ENCODE peak calls at places on chromosomes 16 and 17, in ten cellular contexts. One of them, this sample, is unnamed.

GRCh38 chr16:88753600-88753999 is 31.4 kb downstream of the PIEZO1 start:
- DNase-seq in NCI-H1694: no peak
- DNase-seq in SW 1271: no peak
- DNase-seq in stimulated activated CD8-positive, alpha-beta memory T cell treated with anti-CD3 and anti-CD28 coated beads, Interleukin-2, amount 100 ng/mL, for 1 hour: no peak
- DNase-seq in adipocyte: no peak
- DNase-seq in stomach: no peak
- DNase-seq in brain microvascular endothelial cell: no peak
- DNase-seq in RCC 7860: no peak
- DNase-seq in GM03348: no peak
- DNase-seq in HEK293T: no peak
- DNase-seq in this sample: no peak

GRCh38 chr16:89012622-89012995 is 35.6 kb upstream of the CBFA2T3 start:
- DNase-seq in brain microvascular endothelial cell: no peak
- DNase-seq in GM03348: no peak
- DNase-seq in SW 1271: no peak
- DNase-seq in NCI-H1694: no peak
- DNase-seq in stomach: no peak
- DNase-seq in HEK293T: no peak
- DNase-seq in adipocyte: no peak
- DNase-seq in RCC 7860: no peak
- DNase-seq in stimulated activated CD8-positive, alpha-beta memory T cell treated with anti-CD3 and anti-CD28 coated beads, Interleukin-2, amount 100 ng/mL, for 1 hour: no peak
- DNase-seq in this sample: no peak

GRCh38 chr17:43314582-43314981 is 80.8 kb upstream of the RNU2-1 start:
- DNase-seq in stimulated activated CD8-positive, alpha-beta memory T cell treated with anti-CD3 and anti-CD28 coated beads, Interleukin-2, amount 100 ng/mL, for 1 hour: no peak
- DNase-seq in GM03348: no peak
- DNase-seq in brain microvascular endothelial cell: no peak
- DNase-seq in adipocyte: no peak
- DNase-seq in NCI-H1694: no peak
- DNase-seq in RCC 7860: no peak
- DNase-seq in SW 1271: no peak
- DNase-seq in stomach: no peak
- DNase-seq in HEK293T: no peak
- DNase-seq in this sample: no peak

GRCh38 chr16:89199241-89200123 is 855 bp downstream of the SLC22A31 start:
- DNase-seq in HEK293T: no peak
- DNase-seq in stimulated activated CD8-positive, alpha-beta memory T cell treated with anti-CD3 and anti-CD28 coated beads, Interleukin-2, amount 100 ng/mL, for 1 hour: no peak
- DNase-seq in adipocyte: no peak
- DNase-seq in stomach: no peak
- DNase-seq in brain microvascular endothelial cell: no peak
- DNase-seq in GM03348: no peak
- DNase-seq in RCC 7860: no peak
- DNase-seq in NCI-H1694: no peak
- DNase-seq in SW 1271: no peak
- DNase-seq in this sample: no peak

GRCh38 chr16:10738231-10739077 is 5.2 kb upstream of the NUBP1 start:
- DNase-seq in brain microvascular endothelial cell: peak; percentile 81
- DNase-seq in GM03348: peak; percentile 28
- DNase-seq in stimulated activated CD8-positive, alpha-beta memory T cell treated with anti-CD3 and anti-CD28 coated beads, Interleukin-2, amount 100 ng/mL, for 1 hour: no peak
- DNase-seq in adipocyte: peak; percentile 59
- DNase-seq in stomach: peak; percentile 48
- DNase-seq in RCC 7860: peak; percentile 89
- DNase-seq in HEK293T: no peak
- DNase-seq in NCI-H1694: no peak
- DNase-seq in SW 1271: peak; percentile 57
- DNase-seq in this sample: peak; percentile 77

GRCh38 chr17:6044261-6044660 is 25.9 kb upstream of the WSCD1 start:
- DNase-seq in stimulated activated CD8-positive, alpha-beta memory T cell treated with anti-CD3 and anti-CD28 coated beads, Interleukin-2, amount 100 ng/mL, for 1 hour: no peak
- DNase-seq in brain microvascular endothelial cell: no peak
- DNase-seq in stomach: no peak
- DNase-seq in GM03348: no peak
- DNase-seq in NCI-H1694: no peak
- DNase-seq in SW 1271: no peak
- DNase-seq in RCC 7860: no peak
- DNase-seq in HEK293T: no peak
- DNase-seq in adipocyte: no peak
- DNase-seq in this sample: no peak

GRCh38 chr17:50257574-50258224 is 16.6 kb upstream of the TMEM92 start:
- DNase-seq in stomach: no peak
- DNase-seq in brain microvascular endothelial cell: no peak
- DNase-seq in SW 1271: no peak
- DNase-seq in RCC 7860: no peak
- DNase-seq in NCI-H1694: no peak
- DNase-seq in adipocyte: no peak
- DNase-seq in GM03348: no peak
- DNase-seq in stimulated activated CD8-positive, alpha-beta memory T cell treated with anti-CD3 and anti-CD28 coated beads, Interleukin-2, amount 100 ng/mL, for 1 hour: no peak
- DNase-seq in HEK293T: peak; percentile 6
- DNase-seq in this sample: no peak

GRCh38 chr16:67873435-67874146 is 739 bp downstream of the EDC4 start:
- DNase-seq in GM03348: peak; percentile 41
- DNase-seq in HEK293T: no peak
- DNase-seq in SW 1271: no peak
- DNase-seq in RCC 7860: no peak
- DNase-seq in NCI-H1694: no peak
- DNase-seq in stomach: no peak
- DNase-seq in brain microvascular endothelial cell: no peak
- DNase-seq in adipocyte: peak; percentile 50
- DNase-seq in stimulated activated CD8-positive, alpha-beta memory T cell treated with anti-CD3 and anti-CD28 coated beads, Interleukin-2, amount 100 ng/mL, for 1 hour: no peak
- DNase-seq in this sample: no peak

GRCh38 chr17:57085448-57086068 is 512 bp downstream of the AKAP1 start:
- DNase-seq in adipocyte: peak; percentile 81
- DNase-seq in brain microvascular endothelial cell: no peak
- DNase-seq in NCI-H1694: no peak
- DNase-seq in RCC 7860: no peak
- DNase-seq in stomach: peak; percentile 80
- DNase-seq in SW 1271: peak; percentile 42
- DNase-seq in stimulated activated CD8-positive, alpha-beta memory T cell treated with anti-CD3 and anti-CD28 coated beads, Interleukin-2, amount 100 ng/mL, for 1 hour: peak; percentile 19
- DNase-seq in GM03348: peak; percentile 80
- DNase-seq in HEK293T: peak; percentile 71
- DNase-seq in this sample: no peak

GRCh38 chr16:67249178-67249759 is 490 bp downstream of the SLC9A5 start:
- DNase-seq in stomach: no peak
- DNase-seq in adipocyte: no peak
- DNase-seq in RCC 7860: no peak
- DNase-seq in HEK293T: no peak
- DNase-seq in SW 1271: no peak
- DNase-seq in NCI-H1694: no peak
- DNase-seq in GM03348: no peak
- DNase-seq in brain microvascular endothelial cell: no peak
- DNase-seq in stimulated activated CD8-positive, alpha-beta memory T cell treated with anti-CD3 and anti-CD28 coated beads, Interleukin-2, amount 100 ng/mL, for 1 hour: no peak
- DNase-seq in this sample: no peak

GRCh38 chr16:2520097-2520783 is at the start of gene AMDHD2:
- DNase-seq in NCI-H1694: peak; percentile 16
- DNase-seq in RCC 7860: peak; percentile 87
- DNase-seq in SW 1271: peak; percentile 58
- DNase-seq in adipocyte: peak; percentile 97
- DNase-seq in brain microvascular endothelial cell: peak; percentile 87
- DNase-seq in stimulated activated CD8-positive, alpha-beta memory T cell treated with anti-CD3 and anti-CD28 coated beads, Interleukin-2, amount 100 ng/mL, for 1 hour: peak; percentile 77
- DNase-seq in GM03348: peak; percentile 96
- DNase-seq in HEK293T: peak; percentile 90
- DNase-seq in stomach: peak; percentile 91
- DNase-seq in this sample: peak; percentile 77

GRCh38 chr16:1942810-1943726 is at the start of gene MSRB1:
- DNase-seq in brain microvascular endothelial cell: peak; percentile 98
- DNase-seq in NCI-H1694: peak; percentile 96
- DNase-seq in SW 1271: peak; percentile 92
- DNase-seq in adipocyte: peak; percentile 100
- DNase-seq in HEK293T: peak; percentile 100
- DNase-seq in stomach: peak; percentile 100
- DNase-seq in stimulated activated CD8-positive, alpha-beta memory T cell treated with anti-CD3 and anti-CD28 coated beads, Interleukin-2, amount 100 ng/mL, for 1 hour: peak; percentile 97
- DNase-seq in RCC 7860: peak; percentile 93
- DNase-seq in GM03348: peak; percentile 100
- DNase-seq in this sample: peak; percentile 97

GRCh38 chr16:89562027-89562599 is 1.6 kb downstream of the RPL13 start:
- DNase-seq in stomach: peak; percentile 37
- DNase-seq in RCC 7860: no peak
- DNase-seq in HEK293T: no peak
- DNase-seq in brain microvascular endothelial cell: no peak
- DNase-seq in NCI-H1694: no peak
- DNase-seq in stimulated activated CD8-positive, alpha-beta memory T cell treated with anti-CD3 and anti-CD28 coated beads, Interleukin-2, amount 100 ng/mL, for 1 hour: no peak
- DNase-seq in adipocyte: peak; percentile 24
- DNase-seq in GM03348: no peak
- DNase-seq in SW 1271: no peak
- DNase-seq in this sample: no peak

GRCh38 chr16:75294773-75295172 is 43.3 kb upstream of the BCAR1 start:
- DNase-seq in GM03348: no peak
- DNase-seq in SW 1271: no peak
- DNase-seq in stomach: no peak
- DNase-seq in brain microvascular endothelial cell: no peak
- DNase-seq in NCI-H1694: no peak
- DNase-seq in RCC 7860: no peak
- DNase-seq in adipocyte: no peak
- DNase-seq in stimulated activated CD8-positive, alpha-beta memory T cell treated with anti-CD3 and anti-CD28 coated beads, Interleukin-2, amount 100 ng/mL, for 1 hour: no peak
- DNase-seq in HEK293T: no peak
- DNase-seq in this sample: no peak

GRCh38 chr16:57893559-57894389 is 77.2 kb downstream of the CNGB1 start:
- DNase-seq in GM03348: peak; percentile 77
- DNase-seq in SW 1271: peak; percentile 23
- DNase-seq in HEK293T: no peak
- DNase-seq in stomach: no peak
- DNase-seq in RCC 7860: peak; percentile 90
- DNase-seq in adipocyte: peak; percentile 76
- DNase-seq in brain microvascular endothelial cell: peak; percentile 81
- DNase-seq in NCI-H1694: no peak
- DNase-seq in stimulated activated CD8-positive, alpha-beta memory T cell treated with anti-CD3 and anti-CD28 coated beads, Interleukin-2, amount 100 ng/mL, for 1 hour: no peak
- DNase-seq in this sample: no peak

GRCh38 chr16:13471036-13471435 is 448.9 kb upstream of the ERCC4 start:
- DNase-seq in adipocyte: no peak
- DNase-seq in stomach: no peak
- DNase-seq in stimulated activated CD8-positive, alpha-beta memory T cell treated with anti-CD3 and anti-CD28 coated beads, Interleukin-2, amount 100 ng/mL, for 1 hour: no peak
- DNase-seq in HEK293T: no peak
- DNase-seq in GM03348: no peak
- DNase-seq in SW 1271: no peak
- DNase-seq in RCC 7860: no peak
- DNase-seq in NCI-H1694: no peak
- DNase-seq in brain microvascular endothelial cell: no peak
- DNase-seq in this sample: no peak

GRCh38 chr17:1644493-1645206 is 882 bp downstream of the SCARF1 start:
- DNase-seq in RCC 7860: peak; percentile 76
- DNase-seq in SW 1271: peak; percentile 57
- DNase-seq in NCI-H1694: no peak
- DNase-seq in GM03348: no peak
- DNase-seq in brain microvascular endothelial cell: no peak
- DNase-seq in HEK293T: no peak
- DNase-seq in stomach: no peak
- DNase-seq in stimulated activated CD8-positive, alpha-beta memory T cell treated with anti-CD3 and anti-CD28 coated beads, Interleukin-2, amount 100 ng/mL, for 1 hour: no peak
- DNase-seq in adipocyte: no peak
- DNase-seq in this sample: no peak

GRCh38 chr17:13362341-13363122 is 239.2 kb downstream of the HS3ST3A1 start:
- DNase-seq in GM03348: no peak
- DNase-seq in NCI-H1694: no peak
- DNase-seq in HEK293T: no peak
- DNase-seq in stimulated activated CD8-positive, alpha-beta memory T cell treated with anti-CD3 and anti-CD28 coated beads, Interleukin-2, amount 100 ng/mL, for 1 hour: no peak
- DNase-seq in brain microvascular endothelial cell: peak; percentile 76
- DNase-seq in adipocyte: peak; percentile 48
- DNase-seq in SW 1271: no peak
- DNase-seq in RCC 7860: peak; percentile 90
- DNase-seq in stomach: no peak
- DNase-seq in this sample: no peak

GRCh38 chr17:42979511-42980273 is at the start of gene PTGES3L:
- DNase-seq in stomach: no peak
- DNase-seq in HEK293T: peak; percentile 67
- DNase-seq in brain microvascular endothelial cell: peak; percentile 33
- DNase-seq in NCI-H1694: peak; percentile 69
- DNase-seq in stimulated activated CD8-positive, alpha-beta memory T cell treated with anti-CD3 and anti-CD28 coated beads, Interleukin-2, amount 100 ng/mL, for 1 hour: no peak
- DNase-seq in GM03348: peak; percentile 35
- DNase-seq in SW 1271: peak; percentile 50
- DNase-seq in adipocyte: peak; percentile 54
- DNase-seq in RCC 7860: peak; percentile 47
- DNase-seq in this sample: no peak

GRCh38 chr17:76262732-76263344 is 2.3 kb upstream of the UBALD2 start:
- DNase-seq in NCI-H1694: no peak
- DNase-seq in RCC 7860: no peak
- DNase-seq in GM03348: no peak
- DNase-seq in SW 1271: no peak
- DNase-seq in stomach: peak; percentile 80
- DNase-seq in HEK293T: no peak
- DNase-seq in adipocyte: no peak
- DNase-seq in brain microvascular endothelial cell: no peak
- DNase-seq in stimulated activated CD8-positive, alpha-beta memory T cell treated with anti-CD3 and anti-CD28 coated beads, Interleukin-2, amount 100 ng/mL, for 1 hour: no peak
- DNase-seq in this sample: no peak

GRCh38 chr17:67403065-67403464 is 26.0 kb downstream of the PITPNC1 start:
- DNase-seq in brain microvascular endothelial cell: no peak
- DNase-seq in HEK293T: no peak
- DNase-seq in SW 1271: no peak
- DNase-seq in adipocyte: no peak
- DNase-seq in stomach: no peak
- DNase-seq in stimulated activated CD8-positive, alpha-beta memory T cell treated with anti-CD3 and anti-CD28 coated beads, Interleukin-2, amount 100 ng/mL, for 1 hour: no peak
- DNase-seq in NCI-H1694: no peak
- DNase-seq in GM03348: no peak
- DNase-seq in RCC 7860: no peak
- DNase-seq in this sample: no peak

GRCh38 chr17:5042152-5043022 is 7.2 kb upstream of the SLC52A1 start:
- DNase-seq in SW 1271: no peak
- DNase-seq in RCC 7860: no peak
- DNase-seq in stimulated activated CD8-positive, alpha-beta memory T cell treated with anti-CD3 and anti-CD28 coated beads, Interleukin-2, amount 100 ng/mL, for 1 hour: no peak
- DNase-seq in NCI-H1694: no peak
- DNase-seq in stomach: no peak
- DNase-seq in HEK293T: no peak
- DNase-seq in brain microvascular endothelial cell: no peak
- DNase-seq in adipocyte: no peak
- DNase-seq in GM03348: no peak
- DNase-seq in this sample: no peak